ENCODE peak calls at places on chromosomes 2 and 18, in five cellular contexts. S, W, M, A and Z are unnamed samples.

GRCh38 chr2:238483656-238484055 is 56.9 kb downstream of the ASB1 start:
- DNase-seq in S (no peak), W (no peak), M (no peak), A (no peak), Z (no peak)

GRCh38 chr2:47321411-47322031 is 81.4 kb upstream of the MSH2 start:
- DNase-seq in S (no peak), W (no peak), M (peak), A (no peak), Z (no peak)

GRCh38 chr2:129767346-129767745 is 212.1 kb upstream of the RAB6C start:
- DNase-seq in S (no peak), W (no peak), M (no peak), A (no peak), Z (no peak)

GRCh38 chr2:31140151-31140550 is 1.9 kb upstream of the GALNT14 start:
- DNase-seq in S (no peak), W (no peak), M (no peak), A (no peak), Z (no peak)

GRCh38 chr18:55998071-55998522 is 410.1 kb upstream of the TCF4 start:
- DNase-seq in S (no peak), W (no peak), M (peak), A (no peak), Z (peak)

GRCh38 chr18:54880706-54881105 is 52.4 kb downstream of the RAB27B start:
- DNase-seq in S (no peak), W (no peak), M (peak), A (no peak), Z (no peak)

GRCh38 chr2:152336854-152337510 is 2.0 kb downstream of the FMNL2 start:
- DNase-seq in S (no peak), W (no peak), M (peak), A (no peak), Z (no peak)

GRCh38 chr2:190540048-190540447 is 5.5 kb upstream of the NEMP2 start:
- DNase-seq in S (no peak), W (no peak), M (no peak), A (no peak), Z (no peak)

GRCh38 chr18:31369478-31369877 is 7.1 kb upstream of the DSG4 start:
- DNase-seq in S (no peak), W (no peak), M (no peak), A (no peak), Z (no peak)

GRCh38 chr2:225779829-225780228 is 380.3 kb downstream of the NYAP2 start:
- DNase-seq in S (no peak), W (no peak), M (no peak), A (no peak), Z (no peak)

GRCh38 chr2:237726401-237726830 is 72.2 kb upstream of the RBM44 start:
- DNase-seq in S (no peak), W (no peak), M (peak), A (no peak), Z (no peak)

GRCh38 chr18:55185391-55185790 is 226.1 kb upstream of the CCDC68 start:
- DNase-seq in S (no peak), W (no peak), M (no peak), A (no peak), Z (no peak)

GRCh38 chr2:136067897-136068540 is 49.9 kb downstream of the CXCR4 start:
- DNase-seq in S (no peak), W (no peak), M (peak), A (no peak), Z (no peak)

GRCh38 chr2:119433636-119434327 is 2.1 kb downstream of the TMEM37 start:
- DNase-seq in S (no peak), W (no peak), M (no peak), A (no peak), Z (no peak)

GRCh38 chr2:156398176-156398575 is 38.0 kb upstream of the GPD2 start:
- DNase-seq in S (no peak), W (no peak), M (no peak), A (no peak), Z (no peak)

GRCh38 chr2:156400704-156401678 is 35.2 kb upstream of the GPD2 start:
- DNase-seq in S (peak), W (peak), M (peak), A (peak), Z (peak)

GRCh38 chr2:156397229-156397628 is 39.0 kb upstream of the GPD2 start:
- DNase-seq in S (no peak), W (no peak), M (no peak), A (no peak), Z (no peak)

GRCh38 chr2:156399950-156400703 is 36.1 kb upstream of the GPD2 start:
- DNase-seq in S (peak), W (peak), M (peak), A (peak), Z (peak)

DNA sequence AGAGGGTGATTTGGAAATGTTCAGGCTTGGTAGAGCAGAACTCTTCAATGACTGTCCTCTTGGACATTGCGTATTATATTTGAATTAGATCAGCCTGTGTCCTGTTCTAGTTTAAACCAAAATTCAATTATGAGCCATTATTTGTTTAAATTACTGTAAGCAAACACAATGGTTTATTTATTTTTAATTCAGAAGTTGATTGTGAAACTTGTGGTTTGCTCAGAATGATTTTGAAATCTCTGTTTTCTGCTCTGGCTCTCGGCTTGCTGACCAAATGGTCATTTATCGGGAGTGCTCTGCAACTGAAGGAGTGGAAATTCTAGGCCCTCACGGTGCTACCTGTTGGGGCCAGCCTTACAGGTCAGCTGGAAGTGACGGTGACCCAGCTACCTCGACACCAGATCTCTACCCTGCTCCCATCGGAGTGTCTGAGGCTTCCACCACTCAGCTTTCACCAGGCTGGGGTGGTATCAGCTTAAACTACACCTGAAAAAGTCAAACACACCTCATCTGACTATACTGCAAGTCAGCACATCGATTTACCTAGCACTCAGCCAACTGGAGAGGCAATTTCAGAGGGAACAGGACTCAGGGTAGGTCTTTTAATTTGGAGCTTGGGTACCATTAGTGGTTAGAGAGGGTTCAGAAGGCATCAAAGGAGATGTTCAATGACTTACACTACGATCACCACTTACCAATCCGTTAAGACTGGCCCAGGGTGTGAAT is 36.8 kb upstream of the GPD2 start:
- DNase-seq in S (no peak), W (no peak), M (peak), A (no peak), Z (peak)
- TF ChIP-seq JUND in S (no peak), W (no peak), M (no peak), A (no peak), Z (no peak)

GRCh38 chr2:1515986-1516797 is 102.9 kb downstream of the TPO start:
- DNase-seq in S (no peak), W (no peak), M (no peak), A (no peak), Z (no peak)
- TF ChIP-seq JUND in S (no peak), W (no peak), M (no peak), A (no peak), Z (no peak)

GRCh38 chr2:240024766-240025165 is 376 bp downstream of the NDUFA10 start:
- DNase-seq in S (no peak), W (no peak), M (no peak), A (no peak), Z (no peak)
- TF ChIP-seq JUND in S (no peak), W (no peak), M (no peak), A (no peak), Z (no peak)

DNA sequence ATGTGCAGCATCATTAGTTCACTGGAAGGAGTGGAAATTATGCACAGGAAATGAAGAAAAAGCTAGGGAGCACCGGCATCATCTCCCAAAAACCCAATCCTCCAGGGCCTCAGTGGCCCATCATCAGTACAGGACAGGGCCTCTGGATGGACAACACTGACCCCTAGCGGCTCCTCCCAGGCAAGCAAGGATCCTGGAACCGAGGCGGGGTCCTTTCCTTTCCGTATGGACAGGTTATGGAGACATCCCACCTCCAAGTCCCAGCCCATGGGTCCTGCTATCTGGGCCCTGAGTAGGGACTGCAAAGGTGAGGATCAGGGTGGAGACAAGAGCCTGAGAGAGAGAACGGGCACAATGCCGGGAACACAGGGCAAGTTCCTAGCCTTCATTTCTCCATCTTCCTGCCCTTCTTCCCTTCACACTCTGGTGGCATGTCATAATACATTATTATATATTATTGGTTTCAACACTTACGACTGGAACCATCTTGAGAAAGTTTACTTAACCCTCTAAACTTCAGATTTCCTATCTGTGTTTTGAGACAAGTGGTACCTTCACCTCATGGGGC is 68.2 kb downstream of the ZNF516 start:
- DNase-seq in S (no peak), W (peak), M (peak), A (peak), Z (peak)
- TF ChIP-seq JUND in S (no peak), W (no peak), M (no peak), A (no peak), Z (no peak)

DNA sequence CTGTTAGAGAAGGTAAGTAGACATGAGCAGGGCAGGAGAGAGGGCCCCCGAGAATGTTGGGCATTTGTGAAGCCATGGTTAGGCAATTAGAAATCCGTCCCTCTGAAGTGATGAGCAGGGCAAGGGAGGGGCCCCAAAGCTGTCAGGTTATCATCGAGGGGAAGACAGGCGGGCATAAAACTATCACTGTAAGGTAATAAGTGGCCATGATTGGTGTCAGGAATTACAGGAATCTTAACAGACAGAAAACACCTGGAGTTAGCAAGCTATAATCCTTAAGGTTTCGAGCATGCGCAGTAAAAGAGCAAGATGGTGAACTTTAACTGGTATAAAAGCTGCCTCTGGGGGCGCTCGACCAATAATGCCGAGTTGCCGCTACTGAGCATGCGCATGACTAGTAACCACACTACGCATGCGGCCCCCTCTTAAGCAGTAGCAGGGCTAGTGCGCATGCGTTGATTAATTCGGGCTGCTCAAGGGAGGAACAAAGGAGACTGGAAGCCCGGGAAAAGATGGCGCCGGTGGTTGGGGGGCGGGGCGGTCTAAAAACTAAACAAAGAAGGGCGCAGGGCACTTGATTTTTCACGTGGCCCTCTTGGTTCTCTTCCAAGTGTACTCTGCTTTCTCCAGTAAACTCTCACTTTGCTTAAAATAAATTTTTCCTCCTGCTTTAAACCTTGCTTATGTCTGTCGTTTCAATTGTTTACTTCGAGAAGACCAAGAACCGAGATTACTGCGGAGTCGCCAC is 5.5 kb downstream of the XRCC5 start:
- DNase-seq in S (peak), W (peak), M (peak), A (peak), Z (peak)
- TF ChIP-seq JUND in S (no peak), W (no peak), M (no peak), A (no peak), Z (no peak)

GRCh38 chr2:41930807-41931566 is 116.8 kb upstream of the PKDCC start:
- DNase-seq in S (peak), W (peak), M (no peak), A (no peak), Z (no peak)
- TF ChIP-seq JUND in S (no peak), W (peak), M (no peak), A (no peak), Z (no peak)

GRCh38 chr18:47930086-47930843 is at the start of gene SMAD2:
- DNase-seq in S (no peak), W (peak), M (peak), A (peak), Z (peak)

GRCh38 chr18:47930844-47931706 is 616 bp upstream of the SMAD2 start:
- DNase-seq in S (peak), W (peak), M (peak), A (peak), Z (peak)

GRCh38 chr18:47931707-47932103 is 1.2 kb upstream of the SMAD2 start:
- DNase-seq in S (no peak), W (no peak), M (peak), A (peak), Z (no peak)

GRCh38 chr18:47928466-47928865 is 2.0 kb downstream of the SMAD2 start:
- DNase-seq in S (no peak), W (no peak), M (no peak), A (no peak), Z (no peak)

GRCh38 chr18:47929681-47930085 is 776 bp downstream of the SMAD2 start:
- DNase-seq in S (no peak), W (no peak), M (no peak), A (no peak), Z (no peak)
- TF ChIP-seq JUND in S (no peak), W (no peak), M (no peak), A (no peak), Z (no peak)

GRCh38 chr2:7004641-7005040 is 87.4 kb downstream of the RNF144A start:
- DNase-seq in S (no peak), W (no peak), M (no peak), A (no peak), Z (no peak)
- TF ChIP-seq JUND in S (no peak), W (no peak), M (no peak), A (no peak), Z (no peak)

GRCh38 chr2:64284751-64285150 is 140.5 kb upstream of the PELI1 start:
- DNase-seq in S (no peak), W (no peak), M (no peak), A (no peak), Z (no peak)
- TF ChIP-seq JUND in S (no peak), W (no peak), M (no peak), A (no peak), Z (no peak)

GRCh38 chr2:199128476-199129214 is 329.1 kb downstream of the SATB2 start:
- DNase-seq in S (no peak), W (no peak), M (no peak), A (no peak), Z (no peak)
- TF ChIP-seq JUND in S (no peak), W (no peak), M (no peak), A (no peak), Z (no peak)